ENCODE peak calls at places on chromosomes 5 and 9, in four cellular contexts. V, W, N and B are unnamed samples.

GRCh38 chr5:66720776-66721175 is 124.6 kb downstream of the MAST4 start:
- DNase-seq in V (no peak), W (no peak), N (no peak), B (no peak)

GRCh38 chr5:32264954-32265572 is 47.7 kb downstream of the MTMR12 start:
- DNase-seq in W (no peak), N (no peak), V (no peak), B (no peak)

GRCh38 chr5:103532116-103532734 is 30.4 kb downstream of the NUDT12 start:
- DNase-seq in W (no peak), N (peak), V (no peak), B (no peak)

GRCh38 chr9:75130621-75131020 is 42.3 kb downstream of the OSTF1 start:
- DNase-seq in V (no peak), W (no peak), N (peak), B (no peak)

GRCh38 chr5:9655641-9656040 is 25.5 kb upstream of the TAS2R1 start:
- DNase-seq in N (no peak), V (no peak), W (no peak), B (no peak)

GRCh38 chr9:97855486-97855875 is 2.5 kb downstream of the FOXE1 start:
- DNase-seq in V (no peak), N (no peak), W (no peak), B (no peak)

GRCh38 chr9:135073081-135073740 is 14.3 kb upstream of the OLFM1 start:
- DNase-seq in W (no peak), V (no peak), N (no peak), B (no peak)

GRCh38 chr9:87436694-87437093 is 61.0 kb upstream of the DAPK1 start:
- DNase-seq in W (no peak), V (no peak), N (no peak), B (no peak)

GRCh38 chr9:88781500-88782391 is 209.5 kb upstream of the S1PR3 start:
- DNase-seq in V (peak), N (no peak), W (no peak), B (no peak)

GRCh38 chr9:131045300-131046092 is 36.5 kb downstream of the LAMC3 start:
- DNase-seq in N (no peak), W (peak), V (no peak), B (no peak)

GRCh38 chr9:134463293-134463692 is 137.0 kb downstream of the RXRA start:
- DNase-seq in N (no peak), W (no peak), V (no peak), B (no peak)

GRCh38 chr5:37892571-37892970 is 52.7 kb upstream of the GDNF start:
- DNase-seq in N (peak), V (no peak), W (no peak), B (no peak)

GRCh38 chr5:136123236-136123768 is 9.3 kb upstream of the SMAD5 start:
- DNase-seq in N (no peak), W (no peak), V (no peak), B (no peak)

GRCh38 chr9:129006328-129007034 is 21.6 kb downstream of the SH3GLB2 start:
- DNase-seq in V (peak), N (no peak), W (peak), B (peak)

GRCh38 chr5:178368278-178368677 is 135.7 kb upstream of the PHYKPL start:
- DNase-seq in N (no peak), W (no peak), V (no peak), B (no peak)

GRCh38 chr9:119003882-119004617 is 365.2 kb downstream of the BRINP1 start:
- DNase-seq in N (no peak), V (no peak), W (no peak), B (no peak)

GRCh38 chr9:35736201-35736633 is 3.8 kb downstream of the CREB3 start:
- DNase-seq in N (no peak), W (peak), V (no peak), B (peak)

GRCh38 chr5:83570916-83571315 is 99.4 kb downstream of the VCAN start:
- DNase-seq in V (no peak), W (no peak), N (no peak), B (no peak)

GRCh38 chr5:141477169-141477568 is 1.4 kb downstream of the PCDHGC3 start:
- DNase-seq in W (no peak), V (no peak), N (no peak), B (no peak)

GRCh38 chr5:138655530-138656245 is 80.5 kb upstream of the HSPA9 start:
- DNase-seq in V (no peak), N (no peak), W (no peak), B (no peak)

GRCh38 chr5:139808481-139809330 is 13.1 kb downstream of the PSD2 start:
- DNase-seq in N (no peak), V (peak), W (no peak), B (no peak)

GRCh38 chr5:14491015-14491414 is 90.6 kb upstream of the OTULINL start:
- DNase-seq in N (no peak), W (no peak), V (peak), B (no peak)

GRCh38 chr9:113331780-113332179 is 8.3 kb downstream of the WDR31 start:
- DNase-seq in N (no peak), V (no peak), W (no peak), B (no peak)